ENCODE peak calls at places on chromosome 7, in eight cellular contexts. One of them, this sample, is unnamed.

GRCh38 chr7:40828686-40829085 is 693.9 kb downstream of the SUGCT start:
- DNase-seq in tibial artery: no peak
- DNase-seq in bronchial epithelial cell: no peak
- DNase-seq in psoas muscle: no peak
- DNase-seq in left ventricle myocardium inferior: no peak
- DNase-seq in fibroblast of mammary gland: no peak
- DNase-seq in activated B cell treated with CpG ODN at 0.5 μM for 24 hours: no peak
- DNase-seq in left lung: no peak
- DNase-seq in this sample: peak; percentile 82

GRCh38 chr7:149815661-149816266 is 22.4 kb upstream of the ZNF862 start:
- DNase-seq in tibial artery: no peak
- DNase-seq in bronchial epithelial cell: no peak
- DNase-seq in psoas muscle: peak; percentile 46
- DNase-seq in left ventricle myocardium inferior: no peak
- DNase-seq in fibroblast of mammary gland: no peak
- DNase-seq in activated B cell treated with CpG ODN at 0.5 μM for 24 hours: no peak
- DNase-seq in left lung: peak; percentile 65
- DNase-seq in this sample: no peak

GRCh38 chr7:106285801-106286492 is 1.2 kb upstream of the NAMPT start:
- DNase-seq in tibial artery: no peak
- DNase-seq in bronchial epithelial cell: no peak
- DNase-seq in psoas muscle: no peak
- DNase-seq in left ventricle myocardium inferior: peak; percentile 16
- DNase-seq in fibroblast of mammary gland: peak; percentile 78
- DNase-seq in activated B cell treated with CpG ODN at 0.5 μM for 24 hours: no peak
- DNase-seq in left lung: no peak
- DNase-seq in this sample: peak; percentile 46

GRCh38 chr7:77430927-77431326 is 14.8 kb upstream of the GSAP start:
- DNase-seq in tibial artery: no peak
- DNase-seq in bronchial epithelial cell: no peak
- DNase-seq in psoas muscle: no peak
- DNase-seq in left ventricle myocardium inferior: no peak
- DNase-seq in fibroblast of mammary gland: no peak
- DNase-seq in activated B cell treated with CpG ODN at 0.5 μM for 24 hours: no peak
- DNase-seq in left lung: no peak
- DNase-seq in this sample: no peak

GRCh38 chr7:26267631-26268166 is 24.0 kb upstream of the SNX10 start:
- DNase-seq in tibial artery: no peak
- DNase-seq in bronchial epithelial cell: no peak
- DNase-seq in psoas muscle: no peak
- DNase-seq in left ventricle myocardium inferior: no peak
- DNase-seq in fibroblast of mammary gland: no peak
- DNase-seq in activated B cell treated with CpG ODN at 0.5 μM for 24 hours: no peak
- DNase-seq in left lung: no peak
- DNase-seq in this sample: no peak

GRCh38 chr7:93117852-93118530 is at the start of gene SAMD9:
- DNase-seq in tibial artery: peak; percentile 62
- DNase-seq in bronchial epithelial cell: peak; percentile 86
- DNase-seq in psoas muscle: no peak
- DNase-seq in left ventricle myocardium inferior: no peak
- DNase-seq in fibroblast of mammary gland: peak; percentile 85
- DNase-seq in activated B cell treated with CpG ODN at 0.5 μM for 24 hours: no peak
- DNase-seq in left lung: no peak
- DNase-seq in this sample: peak; percentile 93

GRCh38 chr7:117381357-117381756 is 45.9 kb downstream of the ASZ1 start:
- DNase-seq in tibial artery: no peak
- DNase-seq in bronchial epithelial cell: no peak
- DNase-seq in psoas muscle: no peak
- DNase-seq in left ventricle myocardium inferior: no peak
- DNase-seq in fibroblast of mammary gland: no peak
- DNase-seq in activated B cell treated with CpG ODN at 0.5 μM for 24 hours: no peak
- DNase-seq in left lung: no peak
- DNase-seq in this sample: peak; percentile 14

GRCh38 chr7:9181356-9181755 is 747.9 kb downstream of the NXPH1 start:
- DNase-seq in tibial artery: no peak
- DNase-seq in bronchial epithelial cell: no peak
- DNase-seq in psoas muscle: no peak
- DNase-seq in left ventricle myocardium inferior: no peak
- DNase-seq in fibroblast of mammary gland: no peak
- DNase-seq in activated B cell treated with CpG ODN at 0.5 μM for 24 hours: no peak
- DNase-seq in left lung: no peak
- DNase-seq in this sample: no peak

GRCh38 chr7:51316666-51317581 is at the start of gene COBL:
- DNase-seq in tibial artery: no peak
- DNase-seq in bronchial epithelial cell: no peak
- DNase-seq in psoas muscle: peak; percentile 65
- DNase-seq in left ventricle myocardium inferior: peak; percentile 29
- DNase-seq in fibroblast of mammary gland: no peak
- DNase-seq in activated B cell treated with CpG ODN at 0.5 μM for 24 hours: no peak
- DNase-seq in left lung: peak; percentile 84
- DNase-seq in this sample: no peak

GRCh38 chr7:133021196-133021595 is 60.7 kb downstream of the CHCHD3 start:
- DNase-seq in tibial artery: no peak
- DNase-seq in bronchial epithelial cell: no peak
- DNase-seq in psoas muscle: no peak
- DNase-seq in left ventricle myocardium inferior: no peak
- DNase-seq in fibroblast of mammary gland: no peak
- DNase-seq in activated B cell treated with CpG ODN at 0.5 μM for 24 hours: no peak
- DNase-seq in left lung: no peak
- DNase-seq in this sample: peak; percentile 63

GRCh38 chr7:24981544-24981951 is 1.6 kb upstream of the OSBPL3 start:
- DNase-seq in tibial artery: peak; percentile 57
- DNase-seq in bronchial epithelial cell: peak; percentile 58
- DNase-seq in psoas muscle: peak; percentile 63
- DNase-seq in left ventricle myocardium inferior: peak; percentile 55
- DNase-seq in fibroblast of mammary gland: peak; percentile 69
- DNase-seq in activated B cell treated with CpG ODN at 0.5 μM for 24 hours: peak; percentile 46
- DNase-seq in left lung: peak; percentile 90
- DNase-seq in this sample: peak; percentile 53

GRCh38 chr7:44235582-44236332 is 35.0 kb downstream of the YKT6 start:
- DNase-seq in tibial artery: no peak
- DNase-seq in bronchial epithelial cell: no peak
- DNase-seq in psoas muscle: no peak
- DNase-seq in left ventricle myocardium inferior: no peak
- DNase-seq in fibroblast of mammary gland: no peak
- DNase-seq in activated B cell treated with CpG ODN at 0.5 μM for 24 hours: no peak
- DNase-seq in left lung: no peak
- DNase-seq in this sample: no peak

GRCh38 chr7:151630349-151630748 is 110.7 kb upstream of the RHEB start:
- DNase-seq in tibial artery: no peak
- DNase-seq in bronchial epithelial cell: no peak
- DNase-seq in psoas muscle: no peak
- DNase-seq in left ventricle myocardium inferior: no peak
- DNase-seq in fibroblast of mammary gland: no peak
- DNase-seq in activated B cell treated with CpG ODN at 0.5 μM for 24 hours: no peak
- DNase-seq in left lung: no peak
- DNase-seq in this sample: no peak

GRCh38 chr7:151632750-151633515 is 113.2 kb upstream of the RHEB start:
- DNase-seq in tibial artery: peak; percentile 50
- DNase-seq in bronchial epithelial cell: peak; percentile 44
- DNase-seq in psoas muscle: peak; percentile 72
- DNase-seq in left ventricle myocardium inferior: peak; percentile 57
- DNase-seq in fibroblast of mammary gland: peak; percentile 53
- DNase-seq in activated B cell treated with CpG ODN at 0.5 μM for 24 hours: peak; percentile 67
- DNase-seq in left lung: peak; percentile 93
- DNase-seq in this sample: peak; percentile 71

GRCh38 chr7:151633516-151633812 is 113.8 kb upstream of the RHEB start:
- DNase-seq in tibial artery: no peak
- DNase-seq in bronchial epithelial cell: no peak
- DNase-seq in psoas muscle: no peak
- DNase-seq in left ventricle myocardium inferior: no peak
- DNase-seq in fibroblast of mammary gland: no peak
- DNase-seq in activated B cell treated with CpG ODN at 0.5 μM for 24 hours: no peak
- DNase-seq in left lung: no peak
- DNase-seq in this sample: no peak

GRCh38 chr7:151631149-151631967 is 111.7 kb upstream of the RHEB start:
- DNase-seq in tibial artery: no peak
- DNase-seq in bronchial epithelial cell: peak; percentile 50
- DNase-seq in psoas muscle: no peak
- DNase-seq in left ventricle myocardium inferior: no peak
- DNase-seq in fibroblast of mammary gland: no peak
- DNase-seq in activated B cell treated with CpG ODN at 0.5 μM for 24 hours: peak; percentile 60
- DNase-seq in left lung: no peak
- DNase-seq in this sample: peak; percentile 42

GRCh38 chr7:151631968-151632749 is 112.5 kb upstream of the RHEB start:
- DNase-seq in tibial artery: peak; percentile 60
- DNase-seq in bronchial epithelial cell: peak; percentile 37
- DNase-seq in psoas muscle: peak; percentile 88
- DNase-seq in left ventricle myocardium inferior: peak; percentile 84
- DNase-seq in fibroblast of mammary gland: peak; percentile 61
- DNase-seq in activated B cell treated with CpG ODN at 0.5 μM for 24 hours: peak; percentile 93
- DNase-seq in left lung: peak; percentile 97
- DNase-seq in this sample: peak; percentile 85
- TF ChIP-seq CTCF in tibial artery: peak; percentile 22
- TF ChIP-seq CTCF in bronchial epithelial cell: no peak
- TF ChIP-seq CTCF in psoas muscle: no peak
- TF ChIP-seq CTCF in left ventricle myocardium inferior: peak; percentile 44
- TF ChIP-seq CTCF in fibroblast of mammary gland: no peak
- TF ChIP-seq CTCF in activated B cell treated with CpG ODN at 0.5 μM for 24 hours: no peak
- TF ChIP-seq CTCF in left lung: no peak
- TF ChIP-seq CTCF in this sample: no peak

DNA sequence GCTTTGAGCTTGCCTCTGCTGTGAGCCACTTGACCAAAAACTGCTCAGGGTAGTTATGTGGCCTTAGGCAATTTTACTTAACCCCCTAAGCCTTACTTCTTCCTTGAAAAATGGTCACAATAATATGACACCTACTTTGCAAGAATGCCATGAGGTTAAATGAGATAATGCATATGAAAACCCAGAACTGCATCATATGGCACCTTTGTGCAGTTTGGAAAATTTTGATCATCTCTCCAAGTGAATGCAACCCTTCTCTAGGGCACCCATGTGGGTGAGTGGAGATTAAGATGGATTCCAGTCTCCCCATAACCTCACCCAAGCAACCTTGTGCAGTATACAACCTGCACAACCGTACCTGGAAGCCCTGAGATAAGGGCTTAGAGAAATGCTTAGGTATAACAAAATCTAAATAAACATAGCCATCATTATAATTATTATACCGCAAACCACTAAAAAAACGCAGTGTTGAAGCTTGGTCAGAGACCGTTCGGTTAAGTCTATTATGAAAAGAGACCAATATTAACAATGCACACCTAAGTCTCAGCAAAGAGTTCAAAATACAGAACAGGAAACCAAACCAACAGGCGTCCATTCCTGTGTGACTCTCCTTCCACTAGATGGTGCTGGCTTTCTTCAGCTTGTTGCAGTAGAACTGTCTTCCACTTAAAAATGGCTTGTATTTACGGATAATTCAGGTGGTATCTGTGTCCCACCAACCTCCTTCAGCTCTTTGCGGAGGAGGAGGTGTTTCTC is 21.0 kb upstream of the ASB15 start:
- DNase-seq in tibial artery: no peak
- DNase-seq in bronchial epithelial cell: peak; percentile 55
- DNase-seq in psoas muscle: no peak
- DNase-seq in left ventricle myocardium inferior: no peak
- DNase-seq in fibroblast of mammary gland: peak; percentile 64
- DNase-seq in activated B cell treated with CpG ODN at 0.5 μM for 24 hours: no peak
- DNase-seq in left lung: no peak
- DNase-seq in this sample: peak; percentile 82
- TF ChIP-seq CTCF in tibial artery: no peak
- TF ChIP-seq CTCF in bronchial epithelial cell: peak; percentile 84
- TF ChIP-seq CTCF in psoas muscle: peak; percentile 77
- TF ChIP-seq CTCF in left ventricle myocardium inferior: peak; percentile 77
- TF ChIP-seq CTCF in fibroblast of mammary gland: peak; percentile 96
- TF ChIP-seq CTCF in activated B cell treated with CpG ODN at 0.5 μM for 24 hours: no peak
- TF ChIP-seq CTCF in left lung: peak; percentile 54
- TF ChIP-seq CTCF in this sample: peak; percentile 94

DNA sequence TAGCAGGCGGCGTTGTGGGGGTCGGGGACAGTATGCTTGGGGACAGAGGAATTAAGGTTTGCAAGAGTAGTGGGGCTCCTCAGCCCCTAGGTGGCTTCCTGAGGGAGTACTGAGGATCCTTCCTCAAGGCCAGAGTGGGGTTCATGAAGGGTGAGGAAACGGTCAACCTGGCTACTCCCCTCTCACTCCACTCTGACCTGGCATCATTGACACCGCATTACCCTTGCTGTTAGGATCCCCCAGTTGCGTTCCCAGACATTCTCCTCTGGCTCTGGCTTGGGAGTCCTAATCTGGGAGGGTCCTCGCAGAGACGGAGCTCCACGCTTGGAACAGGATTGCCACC is 496 bp downstream of the EPHB6 start:
- DNase-seq in tibial artery: no peak
- DNase-seq in bronchial epithelial cell: no peak
- DNase-seq in psoas muscle: no peak
- DNase-seq in left ventricle myocardium inferior: no peak
- DNase-seq in fibroblast of mammary gland: no peak
- DNase-seq in activated B cell treated with CpG ODN at 0.5 μM for 24 hours: no peak
- DNase-seq in left lung: no peak
- DNase-seq in this sample: no peak
- TF ChIP-seq CTCF in tibial artery: no peak
- TF ChIP-seq CTCF in bronchial epithelial cell: peak; percentile 5
- TF ChIP-seq CTCF in psoas muscle: no peak
- TF ChIP-seq CTCF in left ventricle myocardium inferior: no peak
- TF ChIP-seq CTCF in fibroblast of mammary gland: no peak
- TF ChIP-seq CTCF in activated B cell treated with CpG ODN at 0.5 μM for 24 hours: no peak
- TF ChIP-seq CTCF in left lung: no peak
- TF ChIP-seq CTCF in this sample: peak; percentile 5

GRCh38 chr7:159142204-159142603 is 2.5 kb downstream of the VIPR2 start:
- DNase-seq in tibial artery: no peak
- DNase-seq in bronchial epithelial cell: no peak
- DNase-seq in psoas muscle: no peak
- DNase-seq in left ventricle myocardium inferior: no peak
- DNase-seq in fibroblast of mammary gland: no peak
- DNase-seq in activated B cell treated with CpG ODN at 0.5 μM for 24 hours: no peak
- DNase-seq in left lung: no peak
- DNase-seq in this sample: no peak

GRCh38 chr7:159142730-159143129 is 1.9 kb downstream of the VIPR2 start:
- DNase-seq in tibial artery: no peak
- DNase-seq in bronchial epithelial cell: no peak
- DNase-seq in psoas muscle: no peak
- DNase-seq in left ventricle myocardium inferior: no peak
- DNase-seq in fibroblast of mammary gland: no peak
- DNase-seq in activated B cell treated with CpG ODN at 0.5 μM for 24 hours: no peak
- DNase-seq in left lung: no peak
- DNase-seq in this sample: no peak

GRCh38 chr7:159140170-159140910 is 4.3 kb downstream of the VIPR2 start:
- DNase-seq in tibial artery: no peak
- DNase-seq in bronchial epithelial cell: no peak
- DNase-seq in psoas muscle: peak; percentile 28
- DNase-seq in left ventricle myocardium inferior: no peak
- DNase-seq in fibroblast of mammary gland: no peak
- DNase-seq in activated B cell treated with CpG ODN at 0.5 μM for 24 hours: no peak
- DNase-seq in left lung: no peak
- DNase-seq in this sample: no peak

GRCh38 chr7:159141159-159141558 is 3.5 kb downstream of the VIPR2 start:
- DNase-seq in tibial artery: no peak
- DNase-seq in bronchial epithelial cell: no peak
- DNase-seq in psoas muscle: peak; percentile 15
- DNase-seq in left ventricle myocardium inferior: no peak
- DNase-seq in fibroblast of mammary gland: no peak
- DNase-seq in activated B cell treated with CpG ODN at 0.5 μM for 24 hours: no peak
- DNase-seq in left lung: no peak
- DNase-seq in this sample: no peak

GRCh38 chr7:159141660-159142059 is 3.0 kb downstream of the VIPR2 start:
- DNase-seq in tibial artery: no peak
- DNase-seq in bronchial epithelial cell: no peak
- DNase-seq in psoas muscle: peak; percentile 24
- DNase-seq in left ventricle myocardium inferior: peak; percentile 44
- DNase-seq in fibroblast of mammary gland: no peak
- DNase-seq in activated B cell treated with CpG ODN at 0.5 μM for 24 hours: no peak
- DNase-seq in left lung: no peak
- DNase-seq in this sample: no peak
- TF ChIP-seq CTCF in tibial artery: no peak
- TF ChIP-seq CTCF in bronchial epithelial cell: no peak
- TF ChIP-seq CTCF in psoas muscle: no peak
- TF ChIP-seq CTCF in left ventricle myocardium inferior: peak; percentile 10
- TF ChIP-seq CTCF in fibroblast of mammary gland: no peak
- TF ChIP-seq CTCF in activated B cell treated with CpG ODN at 0.5 μM for 24 hours: no peak
- TF ChIP-seq CTCF in left lung: no peak
- TF ChIP-seq CTCF in this sample: no peak

GRCh38 chr7:155842496-155843265 is 30.4 kb upstream of the SHH start:
- DNase-seq in tibial artery: no peak
- DNase-seq in bronchial epithelial cell: no peak
- DNase-seq in psoas muscle: no peak
- DNase-seq in left ventricle myocardium inferior: no peak
- DNase-seq in fibroblast of mammary gland: no peak
- DNase-seq in activated B cell treated with CpG ODN at 0.5 μM for 24 hours: no peak
- DNase-seq in left lung: no peak
- DNase-seq in this sample: no peak
- TF ChIP-seq CTCF in tibial artery: no peak
- TF ChIP-seq CTCF in bronchial epithelial cell: no peak
- TF ChIP-seq CTCF in psoas muscle: no peak
- TF ChIP-seq CTCF in left ventricle myocardium inferior: no peak
- TF ChIP-seq CTCF in fibroblast of mammary gland: no peak
- TF ChIP-seq CTCF in activated B cell treated with CpG ODN at 0.5 μM for 24 hours: no peak
- TF ChIP-seq CTCF in left lung: no peak
- TF ChIP-seq CTCF in this sample: no peak

This sample was measured in choroid plexus epithelial cell.